ENCODE peak calls at places on chromosomes 13 and 19, in seven cellular contexts. S is testis, E is breast epithelium, I is thoracic aorta, K is lower lobe of right lung, P is spleen, V is aorta. J is an unnamed sample.

GRCh38 chr19:16882146-16882545 is 6.7 kb upstream of the F2RL3 start:
- DNase-seq in P (no peak), I (no peak), V (no peak), K (no peak), S (no peak), E (no peak), J (no peak)

GRCh38 chr13:43307921-43308433 is 284.6 kb downstream of the DNAJC15 start:
- DNase-seq in V (peak; percentile 91), I (peak; percentile 19), E (peak; percentile 89), P (no peak), K (peak; percentile 89), S (peak; percentile 96), J (peak; percentile 51)

GRCh38 chr19:17766543-17767131 is 15.4 kb downstream of the FCHO1 start:
- DNase-seq in P (peak; percentile 94), E (peak; percentile 71), I (no peak), K (peak; percentile 90), V (peak; percentile 88), S (peak; percentile 94), J (peak; percentile 86)

GRCh38 chr13:64278493-64278892 is 2862.8 kb upstream of the PCDH20 start:
- DNase-seq in I (no peak), P (no peak), E (no peak), V (no peak), K (no peak), S (no peak), J (no peak)

GRCh38 chr19:39410620-39411005 is 1.9 kb upstream of the PLEKHG2 start:
- DNase-seq in K (no peak), P (no peak), S (no peak), I (no peak), E (no peak), V (no peak), J (no peak)

GRCh38 chr13:36297259-36297599 is 385 bp downstream of the CCDC169 start:
- DNase-seq in V (no peak), E (no peak), P (no peak), K (no peak), I (no peak), S (no peak), J (no peak)

GRCh38 chr13:91375119-91375729 is 23.2 kb upstream of the GPC5 start:
- DNase-seq in V (no peak), S (no peak), E (no peak), P (no peak), K (no peak), I (no peak), J (no peak)

GRCh38 chr13:109288151-109288709 is 498.2 kb downstream of the IRS2 start:
- DNase-seq in P (no peak), V (no peak), S (no peak), I (no peak), K (no peak), E (no peak), J (no peak)

GRCh38 chr19:16381756-16382401 is 57.3 kb downstream of the KLF2 start:
- DNase-seq in I (peak; percentile 90), S (peak; percentile 68), V (peak; percentile 97), E (no peak), K (no peak), P (peak; percentile 78), J (no peak)

GRCh38 chr19:38737297-38737865 is 6.9 kb downstream of the CAPN12 start:
- DNase-seq in E (no peak), V (peak; percentile 27), P (no peak), S (no peak), K (peak; percentile 51), I (no peak), J (no peak)

GRCh38 chr13:106942558-106942957 is 374.6 kb upstream of the ARGLU1 start:
- DNase-seq in K (no peak), V (no peak), E (no peak), P (no peak), I (no peak), S (no peak), J (no peak)

GRCh38 chr13:112908342-112908741 is 60.7 kb upstream of the MCF2L start:
- DNase-seq in E (no peak), I (no peak), S (no peak), K (no peak), P (no peak), V (no peak), J (no peak)

GRCh38 chr13:40666905-40667621 is 622 bp upstream of the FOXO1 start:
- DNase-seq in K (peak; percentile 87), V (peak; percentile 77), I (no peak), E (no peak), S (peak; percentile 51), P (peak; percentile 94), J (peak; percentile 69)

GRCh38 chr19:48913114-48913513 is 13.0 kb downstream of the NUCB1 start:
- DNase-seq in V (no peak), I (no peak), K (no peak), P (no peak), S (no peak), E (no peak), J (no peak)

GRCh38 chr13:80278706-80279105 is 62.2 kb downstream of the SPRY2 start:
- DNase-seq in V (no peak), P (no peak), S (no peak), I (no peak), K (no peak), E (no peak), J (no peak)

GRCh38 chr13:74871671-74872070 is 610.3 kb downstream of the TBC1D4 start:
- DNase-seq in I (no peak), K (no peak), E (no peak), V (no peak), P (no peak), S (no peak), J (no peak)

GRCh38 chr19:7873304-7874079 is 698 bp downstream of the PRR36 start:
- DNase-seq in I (no peak), K (no peak), V (no peak), S (no peak), P (no peak), E (no peak), J (no peak)

GRCh38 chr13:32840840-32841713 is 175.1 kb upstream of the KL start:
- DNase-seq in E (no peak), S (no peak), I (no peak), P (no peak), V (peak; percentile 52), K (no peak), J (no peak)

GRCh38 chr13:22486490-22486889 is 694.3 kb upstream of the SGCG start:
- DNase-seq in P (no peak), I (no peak), V (no peak), K (no peak), S (no peak), E (no peak), J (no peak)

GRCh38 chr19:679418-680286 is 3.5 kb downstream of the FSTL3 start:
- DNase-seq in E (peak; percentile 55), I (no peak), S (peak; percentile 67), K (peak; percentile 77), V (peak; percentile 87), P (peak; percentile 90), J (peak; percentile 66)

GRCh38 chr13:37597477-37597876 is 1.1 kb downstream of the POSTN start:
- DNase-seq in E (no peak), P (no peak), I (no peak), S (no peak), V (no peak), K (no peak), J (no peak)

GRCh38 chr13:40490086-40490723 is 176.2 kb downstream of the FOXO1 start:
- DNase-seq in K (no peak), V (no peak), E (no peak), I (no peak), S (no peak), P (no peak), J (no peak)

GRCh38 chr13:31477961-31478360 is 261.4 kb upstream of the RXFP2 start:
- DNase-seq in S (no peak), P (no peak), K (no peak), V (no peak), I (no peak), E (no peak), J (no peak)

GRCh38 chr19:15419413-15420025 is 731 bp upstream of the AKAP8L start:
- DNase-seq in V (no peak), I (no peak), K (no peak), P (no peak), S (no peak), E (no peak), J (no peak)

GRCh38 chr13:112526146-112526853 is 61.7 kb downstream of the TUBGCP3 start:
- DNase-seq in P (no peak), V (no peak), E (no peak), I (no peak), S (no peak), K (no peak), J (no peak)

GRCh38 chr13:110333837-110334236 is 26.8 kb downstream of the COL4A2 start:
- DNase-seq in I (no peak), E (no peak), V (no peak), P (no peak), K (no peak), S (no peak), J (no peak)

GRCh38 chr19:31261651-31262331 is 87.4 kb downstream of the TSHZ3 start:
- DNase-seq in V (no peak), E (no peak), K (no peak), S (no peak), P (no peak), I (no peak), J (no peak)

GRCh38 chr19:919157-920050 is 2.3 kb downstream of the KISS1R start:
- DNase-seq in I (no peak), S (no peak), K (no peak), P (peak; percentile 87), V (no peak), E (no peak), J (no peak)

GRCh38 chr13:51034906-51035305 is 76.2 kb downstream of the C13orf42 start:
- DNase-seq in I (no peak), E (no peak), V (no peak), K (no peak), P (no peak), S (no peak), J (no peak)
- H3K9me3 ChIP-seq in I (no peaks in the 10 kb centered on the region), E (no peaks in the 10 kb centered on the region), V (no peaks in the 10 kb centered on the region), K (no peaks in the 10 kb centered on the region), P (no peaks in the 10 kb centered on the region), S (no peaks in the 10 kb centered on the region), J (no peaks in the 10 kb centered on the region)

GRCh38 chr19:19461671-19462622 is 53.4 kb downstream of the TSSK6 start:
- DNase-seq in K (peak; percentile 76), S (peak; percentile 54), P (peak; percentile 89), E (no peak), I (no peak), V (peak; percentile 72), J (no peak)
- H3K4me1 ChIP-seq in K (peaks cover 84% of the 10 kb centered on the region), S (peaks cover 48% of the 10 kb centered on the region), P (peaks cover 90% of the 10 kb centered on the region), E (peaks cover 25% of the 10 kb centered on the region), I (peaks cover 72% of the 10 kb centered on the region), V (peaks cover 2% of the 10 kb centered on the region), J (peaks cover 46% of the 10 kb centered on the region)

GRCh38 chr19:6725513-6726231 is 5.2 kb upstream of the C3 start:
- DNase-seq in S (no peak), K (no peak), E (no peak), P (no peak), V (no peak), I (no peak), J (no peak)
- H3K4me3 ChIP-seq in S (no peak overlapping the region), K (no peak overlapping the region), E (no peak overlapping the region), P (no peak overlapping the region), V (no peak overlapping the region), I (no peak overlapping the region), J (no peak overlapping the region)

GRCh38 chr19:52102163-52102562 is 6.6 kb upstream of the ZNF841 start:
- DNase-seq in I (no peak), V (no peak), K (no peak), E (no peak), S (no peak), P (no peak), J (no peak)
- H3K9me3 ChIP-seq in I (peaks cover 33% of the 10 kb centered on the region), V (peaks cover 4% of the 10 kb centered on the region), K (peaks cover 47% of the 10 kb centered on the region), E (peaks cover 64% of the 10 kb centered on the region), S (peaks cover 3% of the 10 kb centered on the region), P (peaks cover 93% of the 10 kb centered on the region), J (peaks cover 60% of the 10 kb centered on the region)